ENCODE peak calls at places on chromosome 6, in nine cellular contexts. H is Panc1, Y is OCI-LY7, J is heart right ventricle, E is neural progenitor cell, K is AG10803, V is fibroblast of mammary gland, N is tibial artery, A is stomach. D is an unnamed sample.

GRCh38 chr6:111646942-111647341 is 41.3 kb upstream of the TRAF3IP2 start:
- DNase-seq in H (no peak), Y (no peak), J (no peak), E (no peak), K (peak), V (peak), N (peak), A (no peak), D (peak)

GRCh38 chr6:116858060-116858459 is 19.0 kb upstream of the RFX6 start:
- DNase-seq in H (no peak), Y (no peak), J (no peak), E (no peak), K (no peak), V (no peak), N (no peak), A (no peak), D (no peak)

GRCh38 chr6:144075884-144076283 is 19.5 kb downstream of the SF3B5 start:
- DNase-seq in H (no peak), Y (no peak), J (no peak), E (no peak), K (no peak), V (no peak), N (no peak), A (no peak), D (no peak)

GRCh38 chr6:143335865-143336264 is 114.6 kb downstream of the ADAT2 start:
- DNase-seq in H (no peak), Y (no peak), J (no peak), E (no peak), K (no peak), V (no peak), N (no peak), A (no peak), D (no peak)

GRCh38 chr6:120947111-120947510 is 387.2 kb downstream of the TBC1D32 start:
- DNase-seq in H (no peak), Y (no peak), J (no peak), E (no peak), K (no peak), V (no peak), N (no peak), A (no peak), D (no peak)

GRCh38 chr6:35015996-35016395 is 125.1 kb downstream of the TCP11 start:
- DNase-seq in H (no peak), Y (no peak), J (no peak), E (no peak), K (no peak), V (no peak), N (no peak), A (no peak), D (no peak)

GRCh38 chr6:149001422-149001821 is 254.6 kb downstream of the UST start:
- DNase-seq in H (no peak), Y (no peak), J (no peak), E (no peak), K (no peak), V (no peak), N (no peak), A (no peak), D (no peak)

GRCh38 chr6:73451166-73452106 is 661 bp downstream of the CGAS start:
- DNase-seq in H (peak), Y (peak), J (peak), E (peak), K (peak), V (peak), N (peak), A (peak), D (peak)

GRCh38 chr6:6674872-6675271 is 86.4 kb downstream of the LY86 start:
- DNase-seq in H (no peak), Y (peak), J (no peak), E (peak), K (no peak), V (peak), N (no peak), A (no peak), D (no peak)

GRCh38 chr6:148342146-148343027 is at the start of gene SASH1:
- DNase-seq in H (no peak), Y (no peak), J (peak), E (peak), K (peak), V (peak), N (peak), A (peak), D (peak)

GRCh38 chr6:118660218-118660569 is 8.8 kb upstream of the CEP85L start:
- DNase-seq in H (no peak), Y (no peak), J (peak), E (no peak), K (no peak), V (no peak), N (no peak), A (no peak), D (peak)

GRCh38 chr6:161417712-161418457 is 144.0 kb upstream of the AGPAT4 start:
- DNase-seq in H (no peak), Y (no peak), J (peak), E (peak), K (peak), V (peak), N (no peak), A (no peak), D (peak)

GRCh38 chr6:67252663-67253062 is 1382.4 kb upstream of the ADGRB3 start:
- DNase-seq in H (no peak), Y (no peak), J (no peak), E (no peak), K (peak), V (peak), N (no peak), A (no peak), D (no peak)

GRCh38 chr6:109083657-109084056 is 11.0 kb downstream of the SESN1 start:
- DNase-seq in H (no peak), Y (peak), J (no peak), E (no peak), K (no peak), V (no peak), N (no peak), A (no peak), D (no peak)

GRCh38 chr6:109081516-109081915 is 13.1 kb downstream of the SESN1 start:
- DNase-seq in H (no peak), Y (peak), J (no peak), E (no peak), K (no peak), V (no peak), N (no peak), A (no peak), D (no peak)

GRCh38 chr6:109081026-109081425 is 13.6 kb downstream of the SESN1 start:
- DNase-seq in H (no peak), Y (no peak), J (no peak), E (no peak), K (no peak), V (no peak), N (no peak), A (no peak), D (no peak)

GRCh38 chr6:109079981-109080380 is 14.7 kb downstream of the SESN1 start:
- DNase-seq in H (no peak), Y (peak), J (peak), E (no peak), K (no peak), V (no peak), N (peak), A (no peak), D (peak)

GRCh38 chr6:109082178-109082577 is 12.5 kb downstream of the SESN1 start:
- DNase-seq in H (no peak), Y (peak), J (no peak), E (no peak), K (peak), V (peak), N (no peak), A (no peak), D (peak)
- TF ChIP-seq CTCF in H (no peak), Y (peak), J (no peak), E (no peak), K (no peak), V (peak), N (peak), A (no peak), D (no peak)

GRCh38 chr6:24901698-24902328 is 33.9 kb downstream of the RIPOR2 start:
- DNase-seq in H (no peak), Y (peak), J (no peak), E (no peak), K (no peak), V (no peak), N (no peak), A (no peak), D (no peak)
- H3K4me3 ChIP-seq in H (no peak), Y (no peak), J (no peak), E (no peak), K (no peak), V (no peak), N (no peak), A (no peak), D (no peak)

GRCh38 chr6:169720207-169720855 is 4.0 kb downstream of the PHF10 start:
- DNase-seq in H (no peak), Y (no peak), J (no peak), E (no peak), K (no peak), V (no peak), N (no peak), A (no peak), D (no peak)
- TF ChIP-seq CTCF in H (peak), Y (peak), J (no peak), E (no peak), K (peak), V (peak), N (no peak), A (no peak), D (peak)

GRCh38 chr6:169253745-169254238 is at the start of gene THBS2:
- DNase-seq in H (no peak), Y (no peak), J (peak), E (peak), K (peak), V (peak), N (peak), A (no peak), D (peak)
- H3K4me3 ChIP-seq in H (peak), Y (no peak), J (peak), E (peak), K (peak), V (peak), N (peak), A (peak), D (peak)

D was measured in fibroblast of pulmonary artery.